ENCODE peak calls at places on chromosomes 6 and 20, in six cellular contexts. W is tibial artery, P is GM23248, C is NCI-H2029 treated with DMSO at 0.1 percent for 48 hours, J is NCI-H1417, Y is WTC11. Z is an unnamed sample.

GRCh38 chr6:119539066-119539746 is 189.6 kb upstream of the MAN1A1 start:
- DNase-seq in W (no peak), P (no peak), C (no peak), J (no peak), Y (no peak), Z (no peak)

GRCh38 chr6:113493991-113494390 is 363.2 kb upstream of the MARCKS start:
- DNase-seq in W (no peak), P (no peak), C (no peak), J (no peak), Y (no peak), Z (no peak)

GRCh38 chr20:21155268-21155667 is 29.4 kb downstream of the KIZ start:
- DNase-seq in W (no peak), P (no peak), C (no peak), J (no peak), Y (no peak), Z (no peak)

GRCh38 chr6:31386977-31387376 is 16.4 kb upstream of the MICA start:
- DNase-seq in W (no peak), P (no peak), C (no peak), J (no peak), Y (no peak), Z (no peak)

GRCh38 chr6:11427091-11427739 is 110.3 kb upstream of the TMEM170B start:
- DNase-seq in W (no peak), P (no peak), C (no peak), J (no peak), Y (no peak), Z (no peak)

GRCh38 chr20:60108397-60108796 is 150.2 kb downstream of the CDH26 start:
- DNase-seq in W (no peak), P (no peak), C (no peak), J (no peak), Y (no peak), Z (no peak)

GRCh38 chr6:170097505-170098427 is 193.1 kb downstream of the DLL1 start:
- DNase-seq in W (peak; percentile 14), P (no peak), C (no peak), J (no peak), Y (peak; percentile 4), Z (no peak)

GRCh38 chr6:169269180-169270076 is 15.8 kb upstream of the THBS2 start:
- DNase-seq in W (peak; percentile 89), P (peak; percentile 77), C (no peak), J (no peak), Y (no peak), Z (no peak)

GRCh38 chr6:35318200-35318844 is 20.7 kb downstream of the DEF6 start:
- DNase-seq in W (peak; percentile 67), P (peak; percentile 81), C (peak; percentile 38), J (peak; percentile 91), Y (peak; percentile 96), Z (no peak)

GRCh38 chr6:6390849-6391602 is 70.6 kb upstream of the F13A1 start:
- DNase-seq in W (no peak), P (no peak), C (no peak), J (no peak), Y (no peak), Z (no peak)

Z was measured in GF-D8.